ENCODE peak calls at places on chromosomes 13 and 19, in nine cellular contexts. N is H9, F is AG09309, M is Panc1, S is AG10803, P is right atrium auricular region, Y is nephron progenitor cell, K is AG04450, G is neural crest cell. A is an unnamed sample.

GRCh38 chr19:44593294-44593693 is 20.1 kb upstream of the IGSF23 start:
- DNase-seq in N (no peak), F (no peak), M (no peak), S (no peak), P (no peak), Y (no peak), K (no peak), G (no peak), A (no peak)

GRCh38 chr13:85441364-85441763 is 357.9 kb downstream of the SLITRK6 start:
- DNase-seq in N (no peak), F (no peak), M (no peak), S (no peak), P (no peak), Y (no peak), K (no peak), G (no peak), A (no peak)

GRCh38 chr19:18701250-18701608 is 17.7 kb downstream of the CRTC1 start:
- DNase-seq in N (no peak), F (no peak), M (no peak), S (no peak), P (no peak), Y (no peak), K (no peak), G (no peak), A (no peak)

GRCh38 chr19:14772467-14772866 is 5.9 kb downstream of the ADGRE2 start:
- DNase-seq in N (peak; percentile 5), F (no peak), M (no peak), S (no peak), P (no peak), Y (no peak), K (no peak), G (no peak), A (no peak)

GRCh38 chr19:11699931-11700794 is 38.6 kb downstream of the ZNF823 start:
- DNase-seq in N (no peak), F (no peak), M (peak; percentile 12), S (peak; percentile 40), P (no peak), Y (no peak), K (peak; percentile 2), G (peak; percentile 22), A (no peak)

GRCh38 chr13:99314640-99315176 is 7.5 kb upstream of the GPR183 start:
- DNase-seq in N (no peak), F (no peak), M (no peak), S (no peak), P (no peak), Y (no peak), K (no peak), G (no peak), A (no peak)

GRCh38 chr13:114152285-114152645 is 19.8 kb upstream of the RASA3 start:
- DNase-seq in N (no peak), F (no peak), M (no peak), S (no peak), P (no peak), Y (no peak), K (no peak), G (no peak), A (no peak)

GRCh38 chr19:38173324-38174041 is 50.5 kb downstream of the DPF1 start:
- DNase-seq in N (no peak), F (peak; percentile 18), M (no peak), S (peak; percentile 84), P (peak; percentile 73), Y (no peak), K (no peak), G (no peak), A (peak; percentile 92)

GRCh38 chr13:30835442-30835841 is 70.6 kb upstream of the MEDAG start:
- DNase-seq in N (no peak), F (no peak), M (no peak), S (no peak), P (no peak), Y (no peak), K (peak; percentile 61), G (no peak), A (no peak)

GRCh38 chr13:51955841-51956603 is 55.2 kb downstream of the ATP7B start:
- DNase-seq in N (no peak), F (no peak), M (no peak), S (no peak), P (no peak), Y (no peak), K (no peak), G (no peak), A (no peak)

GRCh38 chr13:94825507-94825906 is 113.2 kb upstream of the SOX21 start:
- DNase-seq in N (peak; percentile 89), F (no peak), M (no peak), S (peak; percentile 11), P (no peak), Y (no peak), K (no peak), G (peak; percentile 14), A (no peak)

GRCh38 chr13:29936961-29937360 is 86.5 kb upstream of the UBL3 start:
- DNase-seq in N (no peak), F (no peak), M (no peak), S (no peak), P (no peak), Y (no peak), K (no peak), G (no peak), A (no peak)

GRCh38 chr13:112903606-112904195 is 65.3 kb upstream of the MCF2L start:
- DNase-seq in N (peak; percentile 25), F (no peak), M (no peak), S (no peak), P (no peak), Y (no peak), K (no peak), G (no peak), A (no peak)

GRCh38 chr19:43444531-43445340 is 20.7 kb downstream of the LYPD3 start:
- DNase-seq in N (no peak), F (no peak), M (no peak), S (no peak), P (no peak), Y (no peak), K (no peak), G (no peak), A (no peak)

GRCh38 chr13:91739751-91740150 is 341.3 kb downstream of the GPC5 start:
- DNase-seq in N (peak; percentile 55), F (no peak), M (no peak), S (no peak), P (no peak), Y (no peak), K (no peak), G (no peak), A (no peak)
- TF ChIP-seq CTCF in N (peak; percentile 41), F (no peak), M (no peak), S (no peak), P (no peak), Y (no peak), K (no peak), G (no peak), A (no peak)

DNA sequence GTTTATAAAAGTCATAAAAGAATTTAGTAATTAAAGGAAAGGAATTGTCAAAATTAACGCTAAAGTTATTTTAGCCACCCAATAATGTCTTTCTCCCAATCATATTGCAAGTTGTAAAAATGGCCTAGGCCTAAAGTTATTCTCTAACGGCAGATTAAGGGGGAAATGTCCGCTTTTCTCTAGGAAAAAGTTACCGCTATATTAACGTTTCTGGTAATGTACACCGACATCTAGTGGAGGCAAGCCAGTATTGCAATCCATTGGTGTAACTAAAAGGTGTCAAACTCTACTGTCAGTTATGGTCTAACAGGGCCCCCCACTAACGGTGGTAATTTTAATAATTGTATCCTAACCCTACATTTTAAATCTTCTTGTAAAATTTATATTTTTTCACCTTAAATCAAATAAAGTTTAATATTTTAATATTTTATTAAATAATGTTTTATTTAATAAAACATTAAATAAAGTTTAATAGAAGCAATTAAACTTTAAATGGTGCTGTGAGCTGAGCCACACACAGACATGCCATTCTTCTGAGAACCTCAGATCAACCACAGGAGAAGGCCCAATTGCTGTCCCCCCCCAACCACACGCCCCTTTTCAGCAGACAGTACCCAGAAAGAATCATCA is 35.9 kb upstream of the ZSCAN5A start:
- DNase-seq in N (no peak), F (peak; percentile 8), M (peak; percentile 45), S (peak; percentile 49), P (no peak), Y (peak; percentile 51), K (peak; percentile 3), G (peak; percentile 31), A (no peak)
- TF ChIP-seq CTCF in N (peak; percentile 81), F (peak; percentile 84), M (peak; percentile 93), S (peak; percentile 93), P (peak; percentile 93), Y (peak; percentile 83), K (peak; percentile 93), G (peak; percentile 83), A (peak; percentile 79)

DNA sequence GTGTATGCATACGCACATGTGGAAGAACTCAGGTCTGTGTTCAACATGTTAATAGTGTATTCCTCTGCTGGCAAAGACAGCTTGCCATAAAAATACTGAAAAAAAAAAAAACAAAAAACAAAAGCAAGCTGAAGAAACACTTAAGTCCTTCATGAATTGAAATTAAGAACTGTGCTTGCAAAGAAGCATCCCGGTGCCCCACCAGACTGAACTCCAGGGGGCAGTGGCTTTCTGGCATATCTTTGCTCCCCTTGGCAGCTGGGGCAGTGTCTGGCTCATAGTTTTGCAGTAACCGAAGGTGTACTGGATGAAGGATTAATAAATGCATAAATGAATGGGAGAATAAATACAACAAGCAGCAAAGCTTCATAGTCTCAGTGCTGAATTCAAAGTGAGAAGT is 187.6 kb downstream of the LHFPL6 start:
- DNase-seq in N (peak; percentile 50), F (no peak), M (no peak), S (peak; percentile 54), P (peak; percentile 64), Y (no peak), K (no peak), G (peak; percentile 26), A (no peak)
- TF ChIP-seq CTCF in N (peak; percentile 69), F (peak; percentile 71), M (peak; percentile 66), S (peak; percentile 60), P (peak; percentile 72), Y (peak; percentile 20), K (peak; percentile 66), G (peak; percentile 50), A (peak; percentile 59)

DNA sequence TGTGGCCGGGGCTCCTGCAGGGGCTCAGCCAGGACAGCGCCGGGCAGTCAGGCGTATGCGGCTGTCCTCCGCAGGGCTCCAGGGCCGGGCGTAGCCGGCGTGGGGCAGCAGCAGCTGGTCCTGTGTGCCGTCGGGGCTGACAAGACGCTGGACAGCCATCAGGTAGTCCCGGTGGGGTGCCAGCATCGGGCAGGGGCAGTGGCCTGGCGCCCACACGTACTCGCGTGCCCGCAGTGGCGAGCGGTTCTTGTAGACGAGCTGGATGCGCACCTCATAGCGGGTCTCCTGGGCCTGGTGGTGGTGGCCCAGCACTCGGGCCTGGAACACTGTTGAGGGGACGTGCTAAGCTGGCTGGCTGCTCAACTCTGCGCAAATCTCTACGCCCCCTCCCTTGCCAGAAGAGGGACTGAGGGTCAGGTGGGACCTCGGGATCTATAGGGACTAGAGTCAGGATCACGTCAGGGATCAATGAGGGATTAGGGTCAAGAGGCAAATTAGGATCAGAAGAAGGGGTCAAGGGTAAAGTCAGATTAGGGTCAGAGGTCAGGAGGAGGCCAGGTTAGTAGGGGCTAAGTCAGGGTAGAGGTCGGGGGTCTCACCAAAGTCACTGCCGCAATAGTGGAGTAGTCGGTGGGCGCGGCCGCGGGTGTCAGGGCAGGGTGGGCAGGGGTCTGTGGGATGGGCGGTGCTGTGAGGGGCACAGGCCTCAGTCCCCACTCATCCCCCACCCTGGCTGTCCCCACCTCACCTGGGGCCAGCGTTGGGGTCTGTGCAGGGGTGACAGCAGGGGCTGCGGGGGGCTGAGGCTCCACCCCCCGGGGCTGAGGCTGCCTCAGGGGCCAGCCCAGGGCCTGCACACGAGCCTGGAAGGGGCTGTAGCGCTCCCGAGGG is 6.6 kb downstream of the ADAMTSL5 start:
- DNase-seq in N (no peak), F (no peak), M (no peak), S (no peak), P (no peak), Y (no peak), K (no peak), G (no peak), A (no peak)
- TF ChIP-seq CTCF in N (no peak), F (no peak), M (no peak), S (no peak), P (no peak), Y (no peak), K (no peak), G (no peak), A (no peak)

A was measured in keratinocyte.